ENCODE peak calls at places on chromosomes 11 and 22, in seven cellular contexts. P is PC-3, H is neural progenitor cell, K is GM23338, J is hepatocyte, D is mammary epithelial cell, U is GM23248. W is an unnamed sample. For H3K4me1, the result is how much of the 10 kb centered on the place peaks cover.

GRCh38 chr11:129960216-129961214 is 42.1 kb downstream of the PRDM10 start:
- DNase-seq in H (no peak), D (peak), U (peak), K (no peak), P (peak), J (peak), W (no peak)

GRCh38 chr11:27294654-27295053 is 68.4 kb downstream of the CCDC34 start:
- DNase-seq in P (no peak), J (peak), K (no peak), D (no peak), H (peak), U (no peak), W (no peak)

GRCh38 chr22:23012081-23012622 is 58.2 kb upstream of the GNAZ start:
- DNase-seq in H (no peak), J (no peak), D (no peak), K (no peak), P (no peak), U (no peak), W (no peak)

GRCh38 chr11:86261328-86261727 is 16.8 kb downstream of the EED start:
- DNase-seq in P (no peak), J (no peak), D (no peak), K (peak), U (no peak), H (no peak), W (no peak)

GRCh38 chr11:60840711-60841430 is 1.0 kb upstream of the CCDC86 start:
- DNase-seq in J (no peak), P (peak), H (no peak), U (peak), K (no peak), D (no peak), W (no peak)

GRCh38 chr22:35914665-35915476 is 113.8 kb downstream of the RBFOX2 start:
- DNase-seq in P (peak), D (peak), H (peak), K (peak), U (peak), J (peak), W (peak)

GRCh38 chr11:125515102-125515439 is 19.0 kb upstream of the FEZ1 start:
- DNase-seq in P (no peak), U (no peak), K (no peak), D (no peak), J (no peak), H (no peak), W (no peak)

GRCh38 chr11:130727715-130728114 is 188.6 kb downstream of the SNX19 start:
- DNase-seq in K (no peak), H (no peak), P (no peak), J (no peak), D (no peak), U (peak), W (no peak)

GRCh38 chr11:117170210-117170609 is 8.3 kb upstream of the SIDT2 start:
- DNase-seq in J (no peak), H (no peak), K (no peak), P (no peak), D (no peak), U (peak), W (no peak)

GRCh38 chr11:125062931-125063428 is at the start of gene SLC37A2:
- DNase-seq in U (peak), H (peak), K (peak), P (peak), D (peak), J (peak), W (no peak)

GRCh38 chr11:110894224-110894623 is 182.0 kb upstream of the ARHGAP20 start:
- DNase-seq in J (no peak), U (no peak), H (no peak), D (peak), P (no peak), K (no peak), W (no peak)

DNA sequence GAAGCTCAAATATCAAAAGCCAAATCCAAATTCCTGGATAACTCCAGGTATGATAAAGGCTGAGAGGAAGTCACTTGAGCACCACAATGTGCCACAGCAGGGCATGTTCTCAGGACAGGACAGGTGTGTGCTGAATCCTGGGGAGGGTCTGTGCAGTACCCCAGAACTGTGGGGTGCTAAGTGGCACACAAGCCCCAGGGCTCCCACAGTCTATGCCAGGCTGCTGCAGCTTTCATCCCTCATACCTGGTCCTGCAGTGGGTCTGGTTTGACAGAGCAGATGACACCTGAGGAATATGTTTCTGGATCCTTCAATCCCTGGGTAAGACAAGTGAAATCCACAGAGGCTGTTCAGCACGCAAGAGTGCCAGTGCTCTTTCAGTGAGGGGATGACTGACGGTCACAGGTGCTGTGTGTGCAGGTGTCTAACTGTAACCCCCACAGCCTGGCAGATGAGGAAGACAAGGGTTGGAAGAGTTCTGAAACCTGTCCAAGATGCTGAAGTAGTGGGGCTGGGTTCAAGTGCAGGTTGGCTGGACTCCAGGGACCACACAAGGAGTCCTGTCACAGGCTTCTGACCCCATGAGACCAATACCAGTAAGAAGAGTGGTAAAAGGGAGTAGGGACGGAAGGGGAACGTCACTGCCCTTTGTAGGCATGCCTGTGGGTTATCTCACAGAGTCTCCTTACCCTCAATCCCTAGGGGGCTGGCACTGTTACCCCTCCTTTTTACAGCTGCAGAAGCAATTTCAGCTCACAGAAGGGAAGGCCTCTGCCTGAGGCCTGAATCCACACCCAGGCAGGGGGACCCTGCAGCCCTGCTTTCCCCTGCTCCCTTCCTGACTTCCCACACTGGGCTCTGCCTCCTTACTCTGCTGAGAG is 14.1 kb downstream of the SERPIND1 start:
- DNase-seq in J (no peak), H (no peak), U (no peak), K (no peak), P (no peak), D (no peak), W (no peak)
- H3K4me1 ChIP-seq in J (under half), H (under half), U (under half), K (under half), P (under half), D (under half), W (under half)

GRCh38 chr11:21646351-21646750 is 546.5 kb upstream of the ANO5 start:
- DNase-seq in J (no peak), P (no peak), U (no peak), K (no peak), D (no peak), H (no peak), W (no peak)

GRCh38 chr11:21636561-21636960 is 556.3 kb upstream of the ANO5 start:
- DNase-seq in J (no peak), U (no peak), P (no peak), H (no peak), D (no peak), K (no peak), W (no peak)

GRCh38 chr11:21635359-21635758 is 557.5 kb upstream of the ANO5 start:
- DNase-seq in U (no peak), J (no peak), D (no peak), K (no peak), H (no peak), P (no peak), W (no peak)

GRCh38 chr11:21641839-21642238 is 551.0 kb upstream of the ANO5 start:
- DNase-seq in P (no peak), D (no peak), J (no peak), H (no peak), K (no peak), U (no peak), W (no peak)

GRCh38 chr11:21640491-21640890 is 552.4 kb upstream of the ANO5 start:
- DNase-seq in P (no peak), H (no peak), J (no peak), D (no peak), K (no peak), U (no peak), W (no peak)
- H3K4me2 ChIP-seq in P (no peak), H (no peak), J (no peak), D (no peak), K (no peak), U (no peak), W (no peak)

GRCh38 chr11:1749020-1749758 is 1.2 kb downstream of the IFITM10 start:
- DNase-seq in D (peak), H (peak), U (peak), J (peak), P (no peak), K (peak), W (no peak)

GRCh38 chr11:1746956-1747752 is 3.2 kb downstream of the IFITM10 start:
- DNase-seq in U (no peak), K (no peak), H (no peak), P (no peak), D (no peak), J (no peak), W (no peak)

GRCh38 chr11:1747753-1748466 is 2.5 kb downstream of the IFITM10 start:
- DNase-seq in K (no peak), J (no peak), H (no peak), D (peak), P (no peak), U (peak), W (no peak)

GRCh38 chr11:1749787-1750351 is 526 bp downstream of the IFITM10 start:
- DNase-seq in J (peak), H (no peak), K (no peak), D (peak), U (peak), P (peak), W (no peak)

DNA sequence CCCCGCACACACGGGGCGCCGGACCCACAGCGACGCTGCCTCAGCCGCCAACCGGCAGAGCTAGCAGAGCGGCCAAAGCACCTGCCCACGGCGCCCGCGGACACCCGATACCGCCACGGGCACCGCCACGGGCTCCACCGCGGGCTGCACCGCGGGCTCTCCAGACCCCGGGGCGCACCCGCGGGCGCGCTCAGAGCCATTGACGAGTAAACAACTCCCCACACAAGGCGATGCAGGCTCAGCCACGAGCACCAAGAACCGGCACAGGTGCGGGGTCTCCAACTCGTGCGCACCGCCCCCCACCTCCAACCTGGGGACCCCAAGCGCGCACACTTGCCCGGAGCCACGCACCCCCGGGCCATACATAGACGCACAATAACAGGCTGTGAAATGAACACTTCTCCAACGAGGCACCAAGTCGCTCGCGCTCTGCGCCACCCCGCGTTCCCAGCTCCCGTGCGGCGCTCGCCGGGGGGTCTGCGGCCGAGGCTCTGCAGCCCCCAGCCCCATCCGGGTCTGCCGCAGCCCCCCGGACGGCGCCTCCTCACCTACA is 1.9 kb downstream of the IFITM10 start:
- DNase-seq in J (no peak), D (peak), P (no peak), K (no peak), H (no peak), U (peak), W (no peak)
- TF ChIP-seq EZH2 in J (peak), D (no peak), P (no peak), K (no peak), H (peak), U (no peak), W (peak)

DNA sequence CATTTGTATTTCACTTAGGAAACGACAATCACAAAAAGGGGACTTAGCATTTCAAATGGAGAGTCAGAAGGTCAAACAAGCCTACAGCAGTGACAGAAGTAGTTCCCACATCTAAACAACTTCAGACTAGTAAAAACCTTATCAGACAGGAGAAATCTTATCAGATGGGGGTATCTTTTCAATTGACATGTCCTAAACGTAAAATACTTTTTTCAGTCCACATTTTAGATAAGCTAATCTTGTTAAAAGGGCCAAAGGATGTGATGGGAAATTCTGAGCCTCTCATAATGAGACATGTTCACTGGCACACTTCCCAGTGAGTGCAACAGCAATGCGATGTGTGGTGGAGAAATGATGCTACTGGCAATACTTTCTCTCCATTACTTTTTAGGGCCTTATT is 2.4 kb downstream of the MAPK1 start:
- DNase-seq in K (no peak), H (no peak), P (peak), D (peak), U (peak), J (peak), W (no peak)
- H3K4me1 ChIP-seq in K (under half), H (under half), P (under half), D (under half), U (under half), J (under half), W (under half)

GRCh38 chr11:69257134-69257533 is 36.8 kb upstream of the MYEOV start:
- DNase-seq in K (no peak), U (no peak), H (no peak), D (no peak), P (no peak), J (no peak), W (no peak)

GRCh38 chr11:69257838-69258658 is 35.9 kb upstream of the MYEOV start:
- DNase-seq in K (peak), U (no peak), J (no peak), D (no peak), P (no peak), H (peak), W (no peak)

GRCh38 chr11:69260622-69261021 is 33.3 kb upstream of the MYEOV start:
- DNase-seq in P (no peak), U (no peak), J (no peak), H (no peak), D (no peak), K (no peak), W (no peak)

GRCh38 chr11:69261116-69261515 is 32.8 kb upstream of the MYEOV start:
- DNase-seq in K (no peak), J (no peak), P (no peak), D (no peak), H (no peak), U (no peak), W (no peak)

GRCh38 chr11:69259072-69259471 is 34.9 kb upstream of the MYEOV start:
- DNase-seq in K (no peak), D (no peak), P (peak), J (no peak), H (no peak), U (no peak), W (no peak)
- H3K4me2 ChIP-seq in K (no peak), D (no peak), P (no peak), J (no peak), H (no peak), U (no peak), W (no peak)

DNA sequence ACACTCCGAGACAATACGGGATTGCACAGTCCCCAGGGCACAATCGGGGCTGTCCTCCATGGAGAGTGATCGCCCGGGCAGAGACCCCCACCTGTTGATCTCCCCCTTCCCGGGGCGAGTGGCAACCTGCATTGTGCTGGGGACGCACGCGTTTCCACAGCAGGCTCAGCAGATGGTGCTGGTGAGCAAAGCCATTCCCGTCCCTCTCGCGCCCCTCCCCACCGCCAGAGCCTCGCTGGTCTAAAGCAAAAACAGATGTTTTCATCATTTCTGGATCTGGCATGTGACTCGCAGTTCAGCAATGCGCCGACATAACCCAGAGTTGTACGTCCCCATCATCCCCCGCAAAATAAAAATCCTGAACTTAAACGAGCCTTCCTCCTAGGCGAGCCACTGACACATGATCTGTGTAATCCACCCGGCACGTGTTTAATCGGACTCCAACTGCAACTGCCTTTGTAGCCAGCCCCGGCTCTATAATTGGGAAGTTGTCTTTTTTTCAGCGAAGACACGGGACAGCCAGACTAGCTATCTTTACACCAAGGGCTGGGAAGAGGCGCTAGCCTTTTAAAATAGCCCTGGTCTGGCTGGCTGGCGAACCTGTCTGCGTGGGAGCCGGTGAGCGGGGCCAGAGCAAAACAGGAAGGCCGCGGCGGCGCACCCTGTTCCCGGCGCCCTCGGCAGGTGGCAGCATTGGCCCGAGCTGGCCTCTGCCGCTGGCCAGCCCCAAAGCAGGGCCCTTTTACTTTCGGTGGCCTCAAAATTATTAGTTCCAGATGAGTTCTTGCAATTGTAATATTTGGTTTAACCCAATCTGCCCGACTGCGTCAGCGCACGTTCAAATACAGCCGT is 202.9 kb upstream of the SORL1-AS1 start:
- DNase-seq in K (peak), D (peak), P (peak), H (peak), J (peak), U (peak), W (peak)
- TF ChIP-seq EZH2 in K (no peak), D (no peak), P (no peak), H (no peak), J (no peak), U (no peak), W (no peak)

DNA sequence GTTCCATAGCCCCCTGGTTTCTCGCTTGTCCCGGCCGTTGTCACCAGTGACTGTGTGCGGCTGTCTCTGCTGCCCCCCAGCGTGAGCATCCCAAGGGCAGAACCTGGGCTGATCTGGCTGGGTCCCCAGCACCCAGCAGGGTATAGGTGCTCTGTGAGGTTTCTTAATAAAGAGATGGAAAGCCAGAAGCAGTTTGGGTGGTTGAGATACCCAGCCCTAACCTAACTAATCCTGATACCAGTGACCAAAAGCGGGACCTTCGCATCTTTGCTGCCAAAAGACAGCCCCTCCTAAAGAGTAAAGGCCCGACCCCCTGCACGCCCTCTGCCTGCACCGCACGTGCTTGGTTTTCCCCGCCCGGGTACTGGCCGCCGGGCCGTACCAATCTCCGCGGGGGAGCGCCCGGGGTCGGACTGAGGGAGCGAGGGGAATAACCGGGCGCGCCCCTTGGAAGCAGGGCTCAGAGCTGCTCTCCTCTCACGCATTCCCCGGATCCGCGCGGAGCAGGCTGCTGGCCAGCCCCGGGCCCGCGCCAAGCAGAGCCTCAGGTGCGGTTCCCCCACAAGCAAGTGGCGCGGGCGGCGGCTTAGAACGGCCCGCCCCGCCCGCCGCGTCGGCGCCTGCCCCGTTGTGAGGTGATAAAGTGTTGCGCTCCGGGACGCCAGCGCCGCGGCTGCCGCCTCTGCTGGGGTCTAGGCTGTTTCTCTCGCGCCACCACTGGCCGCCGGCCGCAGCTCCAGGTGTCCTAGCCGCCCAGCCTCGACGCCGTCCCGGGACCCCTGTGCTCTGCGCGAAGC is at the start of gene DGAT2:
- DNase-seq in K (peak), J (peak), H (peak), P (peak), D (peak), U (peak), W (no peak)
- H3K4me1 ChIP-seq in K (under half), J (under half), H (under half), P (half or more), D (under half), U (under half), W (under half)

GRCh38 chr11:45184640-45185039 is 38.2 kb downstream of the PRDM11 start:
- DNase-seq in K (no peak), D (no peak), P (no peak), H (no peak), J (no peak), U (no peak), W (no peak)
- H3K4me2 ChIP-seq in K (no peak), D (no peak), P (no peak), H (no peak), J (no peak), U (no peak), W (no peak)